ENCODE peak calls at places on chromosomes 4 and X, in four cellular contexts. L, T, G and Z are unnamed samples.

GRCh38 chrX:41384041-41384705 is 50.2 kb downstream of the DDX3X start:
- DNase-seq in L (no peak), T (peak; percentile 75), G (peak; percentile 51), Z (peak; percentile 71)

GRCh38 chr4:100299019-100299418 is 108.8 kb upstream of the DDIT4L start:
- DNase-seq in L (no peak), T (peak; percentile 96), G (peak; percentile 47), Z (no peak)

GRCh38 chr4:19883841-19884240 is 367.9 kb upstream of the SLIT2 start:
- DNase-seq in L (no peak), T (peak; percentile 61), G (no peak), Z (no peak)

GRCh38 chr4:158254328-158254727 is 44.0 kb downstream of the TMEM144 start:
- DNase-seq in L (no peak), T (no peak), G (no peak), Z (no peak)

GRCh38 chrX:140514554-140514953 is 9.7 kb upstream of the SOX3 start:
- DNase-seq in L (no peak), T (no peak), G (no peak), Z (no peak)

GRCh38 chr4:48194986-48195773 is 61.1 kb upstream of the TXK start:
- DNase-seq in L (peak; percentile 85), T (no peak), G (no peak), Z (no peak)

GRCh38 chr4:29539226-29539625 is 1180.9 kb upstream of the PCDH7 start:
- DNase-seq in L (no peak), T (no peak), G (no peak), Z (no peak)

GRCh38 chr4:5052424-5052702 is 1.1 kb downstream of the STK32B start:
- DNase-seq in L (no peak), T (no peak), G (no peak), Z (no peak)

GRCh38 chr4:147831452-147832192 is 99.7 kb downstream of the ARHGAP10 start:
- DNase-seq in L (no peak), T (peak; percentile 95), G (peak; percentile 69), Z (peak; percentile 37)

GRCh38 chr4:122692641-122693520 is 39.6 kb upstream of the BBS12 start:
- DNase-seq in L (no peak), T (peak; percentile 50), G (no peak), Z (no peak)

GRCh38 chr4:57103051-57103450 is 7.1 kb downstream of the IGFBP7 start:
- DNase-seq in L (no peak), T (peak; percentile 43), G (no peak), Z (no peak)

GRCh38 chr4:184402239-184402638 is 72.1 kb downstream of the IRF2 start:
- DNase-seq in L (no peak), T (no peak), G (no peak), Z (no peak)

GRCh38 chr4:174764105-174764729 is 64.8 kb downstream of the GLRA3 start:
- DNase-seq in L (peak; percentile 33), T (peak; percentile 65), G (peak; percentile 20), Z (no peak)

GRCh38 chrX:107526141-107526540 is 76.7 kb downstream of the FRMPD3 start:
- DNase-seq in L (no peak), T (no peak), G (no peak), Z (no peak)

GRCh38 chrX:77572322-77572721 is 125.1 kb downstream of the FGF16 start:
- DNase-seq in L (no peak), T (peak; percentile 66), G (no peak), Z (no peak)

GRCh38 chrX:70664726-70665125 is 220.1 kb downstream of the DLG3 start:
- DNase-seq in L (peak; percentile 24), T (peak; percentile 60), G (peak; percentile 13), Z (no peak)